ENCODE peak calls at places on chromosomes 3 and 15, in nine cellular contexts. T is kidney epithelial cell, V is cardiac muscle cell, O is hepatocyte, Y is heart right ventricle, K is RWPE2, B is fibroblast of mammary gland, L is GM06990, M is foreskin fibroblast. Z is an unnamed sample.

GRCh38 chr3:25461946-25462345 is 33.9 kb downstream of the RARB start:
- DNase-seq in T (no peak), V (no peak), O (no peak), Y (no peak), K (no peak), B (no peak), L (no peak), M (no peak), Z (no peak)

GRCh38 chr3:29597376-29598008 is 316.6 kb downstream of the RBMS3 start:
- DNase-seq in T (no peak), V (no peak), O (no peak), Y (no peak), K (no peak), B (no peak), L (no peak), M (no peak), Z (peak)

GRCh38 chr3:189766416-189766815 is 135.2 kb downstream of the TP63 start:
- DNase-seq in T (no peak), V (no peak), O (peak), Y (no peak), K (no peak), B (no peak), L (no peak), M (no peak), Z (peak)

GRCh38 chr3:173092038-173092437 is 49.0 kb downstream of the SPATA16 start:
- DNase-seq in T (no peak), V (no peak), O (no peak), Y (no peak), K (no peak), B (no peak), L (no peak), M (no peak), Z (no peak)

GRCh38 chr3:52849656-52850055 is 14.8 kb upstream of the MUSTN1 start:
- DNase-seq in T (no peak), V (no peak), O (no peak), Y (no peak), K (no peak), B (no peak), L (no peak), M (no peak), Z (no peak)

GRCh38 chr15:73442968-73443367 is at the start of gene REC114:
- DNase-seq in T (no peak), V (no peak), O (no peak), Y (no peak), K (no peak), B (no peak), L (no peak), M (no peak), Z (no peak)

GRCh38 chr3:106349191-106349881 is 480.5 kb upstream of the CBLB start:
- DNase-seq in T (no peak), V (no peak), O (no peak), Y (no peak), K (no peak), B (no peak), L (no peak), M (no peak), Z (no peak)

GRCh38 chr3:56787784-56788256 is 13.9 kb downstream of the ARHGEF3 start:
- DNase-seq in T (no peak), V (no peak), O (no peak), Y (no peak), K (no peak), B (no peak), L (peak), M (no peak), Z (no peak)

GRCh38 chr3:155744626-155745324 is at the start of gene PLCH1:
- DNase-seq in T (no peak), V (peak), O (peak), Y (peak), K (no peak), B (peak), L (peak), M (peak), Z (peak)

GRCh38 chr3:149784064-149784704 is 8.2 kb downstream of the ANKUB1 start:
- DNase-seq in T (no peak), V (no peak), O (no peak), Y (no peak), K (no peak), B (no peak), L (no peak), M (peak), Z (peak)

GRCh38 chr3:126811530-126811929 is 107.5 kb downstream of the CHCHD6 start:
- DNase-seq in T (no peak), V (no peak), O (no peak), Y (no peak), K (no peak), B (peak), L (no peak), M (peak), Z (peak)

GRCh38 chr3:72977060-72977459 is 19.6 kb upstream of the PPP4R2 start:
- DNase-seq in T (no peak), V (no peak), O (no peak), Y (no peak), K (no peak), B (peak), L (peak), M (no peak), Z (peak)
- TF ChIP-seq CTCF in T (no peak), V (no peak), O (no peak), Y (no peak), K (no peak), B (no peak), L (no peak), M (no peak), Z (no peak)

DNA sequence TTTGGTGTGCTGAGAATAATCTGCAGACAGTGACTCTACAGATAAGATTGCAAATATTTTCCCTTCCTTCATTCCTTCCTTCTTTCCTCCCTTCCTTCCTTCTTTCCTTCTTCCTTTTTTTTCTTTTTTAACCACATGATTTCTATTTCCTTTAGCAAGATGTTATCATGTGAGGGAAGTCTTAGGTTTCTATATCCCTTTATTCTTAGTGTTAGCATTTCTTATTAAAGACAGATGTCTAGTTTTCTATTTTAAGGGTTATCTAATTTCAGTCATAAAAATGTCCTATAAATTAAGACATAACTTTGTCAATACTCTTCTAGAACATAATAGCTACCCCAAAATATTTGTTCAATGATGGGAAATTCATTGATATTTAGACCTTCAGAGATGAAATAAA is 470.9 kb downstream of the LPP start:
- DNase-seq in T (no peak), V (no peak), O (no peak), Y (no peak), K (no peak), B (no peak), L (no peak), M (peak), Z (no peak)
- H3K4me3 ChIP-seq in T (no peak), V (no peak), O (no peak), Y (no peak), K (no peak), B (no peak), L (no peak), M (no peak), Z (no peak)

GRCh38 chr3:158783051-158783450 is 18.8 kb upstream of the MFSD1 start:
- DNase-seq in T (no peak), V (no peak), O (no peak), Y (no peak), K (no peak), B (no peak), L (no peak), M (no peak), Z (no peak)

GRCh38 chr3:158782283-158782682 is 19.6 kb upstream of the MFSD1 start:
- DNase-seq in T (no peak), V (no peak), O (no peak), Y (no peak), K (no peak), B (no peak), L (no peak), M (no peak), Z (no peak)

GRCh38 chr3:158781859-158782258 is 20.0 kb upstream of the MFSD1 start:
- DNase-seq in T (no peak), V (no peak), O (no peak), Y (no peak), K (no peak), B (no peak), L (no peak), M (no peak), Z (no peak)

GRCh38 chr3:158777171-158777873 is 24.5 kb upstream of the MFSD1 start:
- DNase-seq in T (no peak), V (no peak), O (no peak), Y (no peak), K (no peak), B (no peak), L (no peak), M (no peak), Z (peak)

DNA sequence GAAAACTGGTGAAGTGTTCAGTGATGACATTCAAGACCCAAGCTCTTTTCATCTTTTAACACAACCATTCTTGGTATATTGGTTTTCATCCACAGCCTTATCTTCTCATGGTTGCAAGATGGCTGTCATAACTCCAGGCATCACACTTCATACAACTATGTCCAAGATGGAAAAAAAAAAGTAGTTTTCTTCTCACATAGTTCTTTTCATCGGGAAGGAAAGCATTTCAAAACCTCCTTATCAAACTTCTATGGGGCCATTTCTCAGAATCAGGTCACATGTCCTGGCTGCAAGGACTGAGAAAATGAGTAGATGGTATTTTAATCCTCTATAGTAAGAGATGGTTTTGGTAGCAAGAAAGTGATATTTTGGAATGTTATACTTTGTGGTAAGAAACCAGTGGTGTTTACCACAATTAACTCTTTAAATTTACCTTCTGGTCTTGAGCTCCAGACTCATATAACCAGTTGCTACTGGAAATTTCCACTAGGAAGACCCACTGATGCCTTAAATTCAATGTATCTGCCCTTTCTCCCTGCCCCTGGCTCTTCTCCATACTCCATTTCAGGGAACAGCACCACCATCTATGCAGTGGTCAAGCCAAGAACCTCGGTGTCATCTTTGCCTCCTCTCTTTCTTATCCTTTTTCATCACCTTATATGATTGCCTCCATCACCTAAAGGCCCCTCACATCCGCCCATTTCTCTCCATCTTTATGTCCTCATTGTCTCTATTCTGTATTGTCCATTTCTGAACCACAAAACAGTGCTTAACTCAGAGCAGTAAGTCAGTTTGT is 20.9 kb upstream of the MFSD1 start:
- DNase-seq in T (no peak), V (no peak), O (no peak), Y (no peak), K (no peak), B (no peak), L (no peak), M (no peak), Z (no peak)
- TF ChIP-seq CTCF in T (no peak), V (no peak), O (no peak), Y (no peak), K (no peak), B (no peak), L (no peak), M (no peak), Z (peak)

GRCh38 chr3:193836511-193836910 is 243.5 kb downstream of the OPA1 start:
- DNase-seq in T (no peak), V (no peak), O (no peak), Y (no peak), K (no peak), B (no peak), L (no peak), M (no peak), Z (no peak)
- H3K4me3 ChIP-seq in T (no peak), V (no peak), O (no peak), Y (no peak), K (no peak), B (no peak), L (no peak), M (no peak), Z (no peak)

GRCh38 chr3:16066975-16067374 is 107.5 kb upstream of the GALNT15 start:
- DNase-seq in T (no peak), V (no peak), O (no peak), Y (no peak), K (no peak), B (peak), L (no peak), M (peak), Z (peak)

GRCh38 chr3:16069149-16069922 is 105.1 kb upstream of the GALNT15 start:
- DNase-seq in T (no peak), V (no peak), O (peak), Y (no peak), K (no peak), B (peak), L (no peak), M (peak), Z (peak)

GRCh38 chr3:16070707-16071106 is 103.8 kb upstream of the GALNT15 start:
- DNase-seq in T (no peak), V (no peak), O (no peak), Y (no peak), K (no peak), B (no peak), L (no peak), M (no peak), Z (no peak)

GRCh38 chr3:16066545-16066944 is 107.9 kb upstream of the GALNT15 start:
- DNase-seq in T (no peak), V (no peak), O (no peak), Y (no peak), K (no peak), B (peak), L (no peak), M (no peak), Z (no peak)

GRCh38 chr3:16067837-16068471 is 106.5 kb upstream of the GALNT15 start:
- DNase-seq in T (no peak), V (no peak), O (no peak), Y (no peak), K (no peak), B (no peak), L (no peak), M (peak), Z (no peak)
- TF ChIP-seq CTCF in T (no peak), V (no peak), O (no peak), Y (no peak), K (peak), B (no peak), L (no peak), M (no peak), Z (no peak)